ENCODE peak calls at places on chromosomes 5 and 9, in six cellular contexts. D is fibroblast of lung, R is H1, T is HCT116, X is neural progenitor cell, S is hepatocyte. O is an unnamed sample. For H3K4me1, the result is how much of the 10 kb centered on the place peaks cover.

GRCh38 chr5:179839328-179840256 is 18.9 kb downstream of the SQSTM1 start:
- DNase-seq in D (peak), R (no peak), T (no peak), X (no peak), S (peak), O (no peak)

GRCh38 chr5:1552469-1553255 is 28.9 kb upstream of the LPCAT1 start:
- DNase-seq in D (peak), R (no peak), T (no peak), X (peak), S (no peak), O (no peak)

GRCh38 chr5:81117566-81117965 is 115.6 kb upstream of the CKMT2 start:
- DNase-seq in D (no peak), R (no peak), T (no peak), X (no peak), S (no peak), O (no peak)

GRCh38 chr9:100364013-100364412 is 11.3 kb upstream of the TEX10 start:
- DNase-seq in D (no peak), R (no peak), T (no peak), X (no peak), S (no peak), O (no peak)

GRCh38 chr5:150398432-150399157 is 14.1 kb downstream of the CD74 start:
- DNase-seq in D (no peak), R (no peak), T (no peak), X (no peak), S (no peak), O (no peak)

GRCh38 chr9:653856-654387 is 187.6 kb upstream of the DMRT1 start:
- DNase-seq in D (no peak), R (no peak), T (no peak), X (no peak), S (no peak), O (no peak)

GRCh38 chr9:116073826-116074225 is 79.8 kb upstream of the PAPPA start:
- DNase-seq in D (peak), R (no peak), T (no peak), X (no peak), S (no peak), O (no peak)

GRCh38 chr5:57738306-57738705 is 255.7 kb upstream of the ACTBL2 start:
- DNase-seq in D (no peak), R (no peak), T (no peak), X (peak), S (no peak), O (no peak)

GRCh38 chr5:99900302-99900811 is 634.8 kb upstream of the FAM174A start:
- DNase-seq in D (peak), R (no peak), T (peak), X (no peak), S (no peak), O (peak)

GRCh38 chr9:91834740-91835139 is 115.3 kb downstream of the ROR2 start:
- DNase-seq in D (no peak), R (no peak), T (no peak), X (no peak), S (peak), O (no peak)

GRCh38 chr9:116238225-116238624 is 84.6 kb downstream of the PAPPA start:
- DNase-seq in D (peak), R (no peak), T (no peak), X (no peak), S (no peak), O (peak)

GRCh38 chr5:144369001-144369400 is 198.3 kb downstream of the KCTD16 start:
- DNase-seq in D (no peak), R (no peak), T (no peak), X (no peak), S (no peak), O (no peak)

GRCh38 chr5:16418471-16418922 is 47.1 kb downstream of the ZNF622 start:
- DNase-seq in D (no peak), R (no peak), T (no peak), X (peak), S (no peak), O (no peak)

GRCh38 chr5:178279723-178280438 is 47.3 kb upstream of the PHYKPL start:
- DNase-seq in D (peak), R (peak), T (peak), X (peak), S (peak), O (peak)

GRCh38 chr5:139180850-139181785 is 17.1 kb downstream of the SIL1 start:
- DNase-seq in D (peak), R (no peak), T (no peak), X (no peak), S (no peak), O (peak)

GRCh38 chr5:139181835-139182452 is 16.2 kb downstream of the SIL1 start:
- DNase-seq in D (peak), R (no peak), T (peak), X (no peak), S (peak), O (peak)

GRCh38 chr5:139178948-139179347 is 19.2 kb downstream of the SIL1 start:
- DNase-seq in D (peak), R (no peak), T (no peak), X (peak), S (peak), O (peak)

GRCh38 chr5:139178582-139178917 is 19.6 kb downstream of the SIL1 start:
- DNase-seq in D (peak), R (no peak), T (no peak), X (no peak), S (no peak), O (no peak)

GRCh38 chr5:139177809-139178581 is 20.2 kb downstream of the SIL1 start:
- DNase-seq in D (peak), R (no peak), T (no peak), X (no peak), S (no peak), O (no peak)
- H3K4me1 ChIP-seq in D (under half), R (under half), T (under half), X (under half), S (under half), O (half or more)

GRCh38 chr9:136133959-136134484 is 15.3 kb upstream of the TMEM250 start:
- DNase-seq in D (no peak), R (no peak), T (no peak), X (no peak), S (no peak), O (no peak)
- TF ChIP-seq EZH2 in D (no peak), R (no peak), T (no peak), X (no peak), S (no peak), O (no peak)

GRCh38 chr9:111531716-111532115 is 6.7 kb downstream of the ZNF483 start:
- DNase-seq in D (no peak), R (no peak), T (no peak), X (no peak), S (no peak), O (no peak)

GRCh38 chr9:111525056-111525977 is at the start of gene ZNF483:
- DNase-seq in D (peak), R (peak), T (peak), X (peak), S (peak), O (peak)

GRCh38 chr9:111533099-111533785 is 8.3 kb downstream of the ZNF483 start:
- DNase-seq in D (peak), R (no peak), T (no peak), X (no peak), S (no peak), O (no peak)

GRCh38 chr9:111527347-111527746 is 2.4 kb downstream of the ZNF483 start:
- DNase-seq in D (no peak), R (no peak), T (no peak), X (no peak), S (no peak), O (no peak)

GRCh38 chr9:111529787-111530186 is 4.8 kb downstream of the ZNF483 start:
- DNase-seq in D (no peak), R (peak), T (no peak), X (peak), S (no peak), O (peak)
- H3K4me3 ChIP-seq in D (no peak), R (peak), T (no peak), X (peak), S (no peak), O (no peak)

GRCh38 chr9:94864183-94864582 is 137.7 kb downstream of the AOPEP start:
- DNase-seq in D (peak), R (no peak), T (no peak), X (no peak), S (no peak), O (no peak)
- H3K4me1 ChIP-seq in D (under half), R (under half), T (under half), X (under half), S (under half), O (half or more)

GRCh38 chr9:77648458-77649108 is 461 bp upstream of the GNA14 start:
- DNase-seq in D (peak), R (no peak), T (no peak), X (peak), S (peak), O (no peak)
- TF ChIP-seq EZH2 in D (no peak), R (peak), T (no peak), X (peak), S (no peak), O (no peak)

GRCh38 chr5:42361321-42361688 is 61.9 kb upstream of the GHR start:
- DNase-seq in D (no peak), R (no peak), T (no peak), X (no peak), S (no peak), O (no peak)

GRCh38 chr5:42360061-42360460 is 63.2 kb upstream of the GHR start:
- DNase-seq in D (peak), R (no peak), T (no peak), X (no peak), S (no peak), O (no peak)

GRCh38 chr5:42366051-42366450 is 57.2 kb upstream of the GHR start:
- DNase-seq in D (no peak), R (no peak), T (no peak), X (no peak), S (no peak), O (no peak)

GRCh38 chr5:42360641-42361320 is 62.5 kb upstream of the GHR start:
- DNase-seq in D (no peak), R (peak), T (no peak), X (peak), S (no peak), O (no peak)
- H3K4me3 ChIP-seq in D (no peak), R (no peak), T (no peak), X (no peak), S (no peak), O (no peak)

GRCh38 chr5:72841756-72842535 is 25.5 kb downstream of the TNPO1 start:
- DNase-seq in D (no peak), R (no peak), T (no peak), X (no peak), S (no peak), O (no peak)
- H3K4me1 ChIP-seq in D (under half), R (under half), T (under half), X (under half), S (under half), O (under half)

GRCh38 chr5:33936004-33936380 is 194 bp upstream of the RXFP3 start:
- DNase-seq in D (peak), R (no peak), T (no peak), X (peak), S (peak), O (peak)

GRCh38 chr5:33938507-33938796 is 2.3 kb downstream of the RXFP3 start:
- DNase-seq in D (no peak), R (no peak), T (no peak), X (no peak), S (no peak), O (no peak)

GRCh38 chr5:33937700-33938506 is 1.7 kb downstream of the RXFP3 start:
- DNase-seq in D (no peak), R (no peak), T (no peak), X (no peak), S (no peak), O (no peak)

GRCh38 chr5:33937017-33937699 is 972 bp downstream of the RXFP3 start:
- DNase-seq in D (peak), R (no peak), T (no peak), X (no peak), S (no peak), O (no peak)

DNA sequence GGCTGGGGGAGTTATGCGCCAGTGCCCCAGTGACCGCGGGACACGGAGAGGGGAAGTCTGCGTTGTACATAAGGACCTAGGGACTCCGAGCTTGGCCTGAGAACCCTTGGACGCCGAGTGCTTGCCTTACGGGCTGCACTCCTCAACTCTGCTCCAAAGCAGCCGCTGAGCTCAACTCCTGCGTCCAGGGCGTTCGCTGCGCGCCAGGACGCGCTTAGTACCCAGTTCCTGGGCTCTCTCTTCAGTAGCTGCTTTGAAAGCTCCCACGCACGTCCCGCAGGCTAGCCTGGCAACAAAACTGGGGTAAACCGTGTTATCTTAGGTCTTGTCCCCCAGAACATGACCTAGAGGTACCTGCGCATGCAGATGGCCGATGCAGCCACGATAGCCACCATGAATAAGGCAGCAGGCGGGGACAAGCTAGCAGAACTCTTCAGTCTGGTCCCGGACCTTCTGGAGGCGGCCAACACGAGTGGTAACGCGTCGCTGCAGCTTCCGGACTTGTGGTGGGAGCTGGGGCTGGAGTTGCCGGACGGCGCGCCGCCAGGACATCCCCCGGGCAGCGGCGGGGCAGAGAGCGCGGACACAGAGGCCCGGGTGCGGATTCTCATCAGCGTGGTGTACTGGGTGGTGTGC is at the start of gene RXFP3:
- DNase-seq in D (peak), R (no peak), T (no peak), X (no peak), S (peak), O (no peak)
- TF ChIP-seq EZH2 in D (peak), R (no peak), T (no peak), X (no peak), S (no peak), O (no peak)

GRCh38 chr9:127121628-127122175 is 733 bp downstream of the ANGPTL2 start:
- DNase-seq in D (peak), R (no peak), T (no peak), X (peak), S (peak), O (no peak)
- H3K4me3 ChIP-seq in D (peak), R (peak), T (no peak), X (peak), S (peak), O (peak)

GRCh38 chr5:140293091-140293996 is 9.6 kb downstream of the PFDN1 start:
- DNase-seq in D (peak), R (no peak), T (no peak), X (no peak), S (peak), O (no peak)
- H3K4me1 ChIP-seq in D (under half), R (under half), T (under half), X (under half), S (under half), O (half or more)